ENCODE peak calls at places on chromosomes 6 and 20, in five cellular contexts. One of them, this sample, is unnamed. For H3K4me1 and H3K9me3, the result is how much of the 10 kb centered on the place peaks cover.

GRCh38 chr20:52859156-52859887 is 112.8 kb upstream of the TSHZ2 start:
- DNase-seq in PC-3: peak
- DNase-seq in breast epithelium: no peak
- DNase-seq in heart right ventricle: peak
- DNase-seq in mesenchymal stem cell: peak
- DNase-seq in this sample: no peak

GRCh38 chr6:14986370-14986769 is 259.5 kb upstream of the JARID2 start:
- DNase-seq in heart right ventricle: no peak
- DNase-seq in breast epithelium: no peak
- DNase-seq in mesenchymal stem cell: no peak
- DNase-seq in PC-3: no peak
- DNase-seq in this sample: peak

GRCh38 chr20:22574545-22575086 is 9.8 kb downstream of the FOXA2 start:
- DNase-seq in PC-3: peak
- DNase-seq in mesenchymal stem cell: no peak
- DNase-seq in heart right ventricle: no peak
- DNase-seq in breast epithelium: no peak
- DNase-seq in this sample: no peak

GRCh38 chr6:113856011-113856551 is 1.1 kb upstream of the MARCKS start:
- DNase-seq in mesenchymal stem cell: peak
- DNase-seq in heart right ventricle: peak
- DNase-seq in breast epithelium: no peak
- DNase-seq in PC-3: peak
- DNase-seq in this sample: peak

GRCh38 chr20:6142348-6142993 is 19.6 kb upstream of the FERMT1 start:
- DNase-seq in PC-3: peak
- DNase-seq in heart right ventricle: peak
- DNase-seq in mesenchymal stem cell: peak
- DNase-seq in breast epithelium: no peak
- DNase-seq in this sample: peak

GRCh38 chr6:106163966-106164877 is 78.1 kb downstream of the PRDM1 start:
- DNase-seq in breast epithelium: no peak
- DNase-seq in PC-3: no peak
- DNase-seq in heart right ventricle: no peak
- DNase-seq in mesenchymal stem cell: peak
- DNase-seq in this sample: no peak

GRCh38 chr20:55488593-55488992 is 516.7 kb downstream of the CBLN4 start:
- DNase-seq in heart right ventricle: no peak
- DNase-seq in breast epithelium: no peak
- DNase-seq in PC-3: peak
- DNase-seq in mesenchymal stem cell: no peak
- DNase-seq in this sample: no peak

GRCh38 chr6:47655719-47656595 is 42.4 kb upstream of the ADGRF4 start:
- DNase-seq in mesenchymal stem cell: peak
- DNase-seq in PC-3: peak
- DNase-seq in heart right ventricle: no peak
- DNase-seq in breast epithelium: peak
- DNase-seq in this sample: peak

GRCh38 chr6:111674413-111674812 is 68.7 kb upstream of the TRAF3IP2 start:
- DNase-seq in heart right ventricle: no peak
- DNase-seq in PC-3: no peak
- DNase-seq in breast epithelium: no peak
- DNase-seq in mesenchymal stem cell: no peak
- DNase-seq in this sample: peak

GRCh38 chr6:144148891-144149290 is 1.4 kb upstream of the STX11 start:
- DNase-seq in PC-3: peak
- DNase-seq in breast epithelium: no peak
- DNase-seq in heart right ventricle: no peak
- DNase-seq in mesenchymal stem cell: no peak
- DNase-seq in this sample: no peak

GRCh38 chr20:64063389-64064144 is 569 bp downstream of the TCEA2 start:
- DNase-seq in breast epithelium: peak
- DNase-seq in mesenchymal stem cell: no peak
- DNase-seq in PC-3: no peak
- DNase-seq in heart right ventricle: peak
- DNase-seq in this sample: peak

DNA sequence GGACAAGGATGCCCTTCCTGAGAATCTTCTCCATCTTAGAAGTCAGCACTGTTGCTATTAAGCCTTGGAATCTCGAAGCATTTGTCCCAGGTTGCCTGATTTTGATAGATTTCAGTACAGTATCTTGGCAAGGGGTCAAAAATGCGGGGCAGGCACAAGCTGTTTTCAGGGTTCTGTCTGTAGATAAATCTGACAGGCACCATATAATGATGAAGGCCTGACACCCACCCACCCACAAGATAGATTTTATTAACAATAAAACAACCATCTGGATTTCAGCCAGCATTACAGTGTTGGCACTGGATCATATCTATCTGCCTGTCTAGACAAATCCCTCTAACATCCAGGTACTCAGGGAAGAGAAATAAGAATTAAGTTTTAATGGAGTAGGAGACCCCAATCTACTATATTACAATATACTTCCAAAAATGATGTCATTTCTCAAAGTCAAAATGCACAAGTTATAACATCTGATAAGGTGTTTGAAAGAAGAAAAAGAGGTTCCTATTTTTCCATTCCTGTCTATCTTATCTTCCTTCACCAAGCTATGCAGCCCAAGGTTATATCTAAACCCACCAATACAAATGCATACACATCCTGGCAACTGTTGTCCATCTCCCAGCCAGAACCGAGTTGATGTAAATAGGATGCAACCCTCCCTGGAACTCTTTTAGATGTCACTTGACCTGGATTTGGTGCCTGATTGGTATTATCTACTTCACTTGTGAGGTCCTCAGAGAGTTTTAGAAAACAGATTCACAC is 10.7 kb downstream of the NEDD9 start:
- DNase-seq in mesenchymal stem cell: no peak
- DNase-seq in breast epithelium: no peak
- DNase-seq in heart right ventricle: no peak
- DNase-seq in PC-3: no peak
- DNase-seq in this sample: no peak
- H3K4me1 ChIP-seq in mesenchymal stem cell: under half
- H3K4me1 ChIP-seq in breast epithelium: under half
- H3K4me1 ChIP-seq in heart right ventricle: under half
- H3K4me1 ChIP-seq in PC-3: under half
- H3K4me1 ChIP-seq in this sample: under half

GRCh38 chr20:54174452-54175175 is 828 bp upstream of the CYP24A1 start:
- DNase-seq in breast epithelium: no peak
- DNase-seq in mesenchymal stem cell: no peak
- DNase-seq in PC-3: peak
- DNase-seq in heart right ventricle: no peak
- DNase-seq in this sample: no peak

GRCh38 chr20:54170963-54171362 is 2.8 kb downstream of the CYP24A1 start:
- DNase-seq in heart right ventricle: no peak
- DNase-seq in PC-3: no peak
- DNase-seq in breast epithelium: no peak
- DNase-seq in mesenchymal stem cell: no peak
- DNase-seq in this sample: no peak

GRCh38 chr20:54173653-54174451 is at the start of gene CYP24A1:
- DNase-seq in mesenchymal stem cell: no peak
- DNase-seq in heart right ventricle: no peak
- DNase-seq in PC-3: peak
- DNase-seq in breast epithelium: no peak
- DNase-seq in this sample: peak

GRCh38 chr20:54172532-54172855 is 1.3 kb downstream of the CYP24A1 start:
- DNase-seq in PC-3: peak
- DNase-seq in mesenchymal stem cell: no peak
- DNase-seq in heart right ventricle: no peak
- DNase-seq in breast epithelium: no peak
- DNase-seq in this sample: no peak

GRCh38 chr20:54172856-54173652 is 732 bp downstream of the CYP24A1 start:
- DNase-seq in breast epithelium: no peak
- DNase-seq in mesenchymal stem cell: no peak
- DNase-seq in heart right ventricle: no peak
- DNase-seq in PC-3: no peak
- DNase-seq in this sample: no peak
- H3K27ac ChIP-seq in breast epithelium: no peak
- H3K27ac ChIP-seq in mesenchymal stem cell: no peak
- H3K27ac ChIP-seq in heart right ventricle: no peak
- H3K27ac ChIP-seq in PC-3: no peak
- H3K27ac ChIP-seq in this sample: no peak

GRCh38 chr20:29408034-29408695 is 1849.3 kb upstream of the DEFB115 start:
- DNase-seq in PC-3: no peak
- DNase-seq in heart right ventricle: no peak
- DNase-seq in mesenchymal stem cell: peak
- DNase-seq in breast epithelium: no peak
- DNase-seq in this sample: no peak

GRCh38 chr20:29410805-29411457 is 1846.5 kb upstream of the DEFB115 start:
- DNase-seq in heart right ventricle: no peak
- DNase-seq in breast epithelium: no peak
- DNase-seq in PC-3: no peak
- DNase-seq in mesenchymal stem cell: no peak
- DNase-seq in this sample: no peak

GRCh38 chr20:29409833-29410804 is 1847.3 kb upstream of the DEFB115 start:
- DNase-seq in breast epithelium: no peak
- DNase-seq in mesenchymal stem cell: no peak
- DNase-seq in PC-3: no peak
- DNase-seq in heart right ventricle: no peak
- DNase-seq in this sample: no peak
- H3K9me3 ChIP-seq in breast epithelium: under half
- H3K9me3 ChIP-seq in mesenchymal stem cell: under half
- H3K9me3 ChIP-seq in PC-3: under half
- H3K9me3 ChIP-seq in heart right ventricle: under half
- H3K9me3 ChIP-seq in this sample: under half

GRCh38 chr6:160010067-160010466 is 41.2 kb downstream of the IGF2R start:
- DNase-seq in PC-3: no peak
- DNase-seq in breast epithelium: no peak
- DNase-seq in heart right ventricle: peak
- DNase-seq in mesenchymal stem cell: peak
- DNase-seq in this sample: no peak

GRCh38 chr6:160015778-160016684 is 47.1 kb downstream of the IGF2R start:
- DNase-seq in breast epithelium: no peak
- DNase-seq in PC-3: no peak
- DNase-seq in heart right ventricle: no peak
- DNase-seq in mesenchymal stem cell: no peak
- DNase-seq in this sample: peak

GRCh38 chr6:160014869-160015182 is 45.9 kb downstream of the IGF2R start:
- DNase-seq in heart right ventricle: no peak
- DNase-seq in mesenchymal stem cell: no peak
- DNase-seq in breast epithelium: no peak
- DNase-seq in PC-3: no peak
- DNase-seq in this sample: no peak

GRCh38 chr6:160013987-160014868 is 45.3 kb downstream of the IGF2R start:
- DNase-seq in breast epithelium: no peak
- DNase-seq in heart right ventricle: no peak
- DNase-seq in PC-3: no peak
- DNase-seq in mesenchymal stem cell: peak
- DNase-seq in this sample: peak
- H3K4me1 ChIP-seq in breast epithelium: under half
- H3K4me1 ChIP-seq in heart right ventricle: under half
- H3K4me1 ChIP-seq in PC-3: under half
- H3K4me1 ChIP-seq in mesenchymal stem cell: under half
- H3K4me1 ChIP-seq in this sample: under half

DNA sequence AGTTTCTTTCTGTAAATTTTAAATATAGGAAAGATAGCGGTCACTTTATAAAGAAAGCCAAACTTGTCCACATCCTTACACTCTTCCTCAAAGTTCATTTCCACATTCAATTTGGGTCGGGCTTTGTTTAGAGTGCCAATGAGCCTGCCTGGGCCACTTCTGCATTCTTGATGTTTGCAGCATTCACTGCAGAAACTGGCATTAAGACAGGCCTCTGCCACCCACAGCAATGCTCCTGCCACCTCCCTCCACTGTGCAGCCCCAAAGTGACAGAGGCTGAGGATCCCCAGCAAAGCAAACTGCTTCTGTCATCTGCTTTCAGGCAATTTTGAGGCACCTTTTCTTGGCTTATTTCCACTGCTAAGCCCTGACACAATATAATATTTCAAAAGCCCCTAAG is 61.2 kb downstream of the TNFAIP3 start:
- DNase-seq in breast epithelium: no peak
- DNase-seq in heart right ventricle: no peak
- DNase-seq in PC-3: no peak
- DNase-seq in mesenchymal stem cell: no peak
- DNase-seq in this sample: no peak
- H3K27ac ChIP-seq in breast epithelium: no peak
- H3K27ac ChIP-seq in heart right ventricle: peak
- H3K27ac ChIP-seq in PC-3: no peak
- H3K27ac ChIP-seq in mesenchymal stem cell: no peak
- H3K27ac ChIP-seq in this sample: peak

DNA sequence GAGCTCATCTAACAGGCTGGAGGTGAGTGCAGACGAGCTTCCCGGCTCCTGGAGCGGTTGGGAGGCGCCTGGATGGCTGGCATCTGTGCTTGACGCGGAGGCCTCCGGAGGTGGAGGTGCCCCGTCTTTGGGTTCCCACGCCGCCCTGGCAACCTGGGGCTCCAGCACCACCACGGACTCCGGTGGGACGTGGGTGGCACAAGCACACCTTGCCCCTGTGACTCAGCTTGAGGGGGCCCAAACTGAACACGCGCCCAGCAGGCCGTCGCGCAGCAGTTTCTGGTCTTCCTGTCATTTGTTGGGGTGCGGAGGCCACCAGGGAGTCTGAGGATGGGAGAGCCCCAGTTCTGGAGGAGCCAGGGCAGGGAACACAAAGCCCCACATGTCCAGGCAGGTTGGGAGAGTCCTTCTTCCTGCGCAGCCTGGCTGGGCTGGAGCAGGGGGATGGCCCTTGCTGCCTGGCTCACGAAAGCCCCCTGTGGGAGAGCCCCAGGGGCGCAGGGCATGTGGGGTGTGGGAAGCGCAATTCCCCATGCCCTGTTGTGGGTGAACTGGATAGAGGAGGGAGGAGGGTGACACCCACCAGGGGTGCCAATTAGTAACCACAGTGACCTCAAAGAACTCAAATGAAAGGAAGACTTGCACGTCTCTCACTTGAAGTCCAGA is 1378.6 kb upstream of the DEFB115 start:
- DNase-seq in heart right ventricle: no peak
- DNase-seq in breast epithelium: no peak
- DNase-seq in PC-3: no peak
- DNase-seq in mesenchymal stem cell: no peak
- DNase-seq in this sample: no peak
- H3K9me3 ChIP-seq in heart right ventricle: half or more
- H3K9me3 ChIP-seq in breast epithelium: under half
- H3K9me3 ChIP-seq in PC-3: under half
- H3K9me3 ChIP-seq in mesenchymal stem cell: under half
- H3K9me3 ChIP-seq in this sample: under half

This sample was measured in small intestine.